ENCODE peak calls at places on chromosomes 12 and 14, in six cellular contexts. A, Z, W, C, Y and F are unnamed samples.

GRCh38 chr14:64848239-64848638 is 31.5 kb downstream of the SPTB start:
- DNase-seq in C (no peak), A (no peak), Z (no peak), Y (no peak), W (no peak), F (no peak)

GRCh38 chr12:93526786-93527428 is 45.6 kb upstream of the SOCS2 start:
- DNase-seq in C (peak), Y (no peak), W (no peak), A (no peak), Z (peak), F (no peak)

GRCh38 chr14:101541063-101541462 is 20.2 kb upstream of the DIO3 start:
- DNase-seq in A (no peak), Y (no peak), Z (no peak), C (no peak), W (no peak), F (no peak)

GRCh38 chr14:67395876-67396189 is 16.1 kb downstream of the PLEK2 start:
- DNase-seq in W (no peak), Z (no peak), C (peak), A (no peak), Y (no peak), F (no peak)

GRCh38 chr14:104747876-104748275 is 5.1 kb upstream of the SIVA1 start:
- DNase-seq in A (no peak), Y (no peak), Z (no peak), C (no peak), W (no peak), F (no peak)

GRCh38 chr14:76514599-76514998 is 138.7 kb downstream of the ESRRB start:
- DNase-seq in C (peak), Y (no peak), Z (peak), W (no peak), A (peak), F (peak)

GRCh38 chr14:105852378-105853088 is 326.1 kb downstream of the TMEM121 start:
- DNase-seq in Y (no peak), Z (no peak), W (no peak), C (no peak), A (no peak), F (no peak)

GRCh38 chr14:97387252-97387882 is 590.2 kb downstream of the VRK1 start:
- DNase-seq in C (no peak), A (no peak), W (no peak), Y (no peak), Z (no peak), F (no peak)

GRCh38 chr12:1886396-1887008 is 31.9 kb downstream of the CACNA2D4 start:
- DNase-seq in Y (no peak), Z (no peak), W (no peak), A (no peak), C (no peak), F (no peak)

DNA sequence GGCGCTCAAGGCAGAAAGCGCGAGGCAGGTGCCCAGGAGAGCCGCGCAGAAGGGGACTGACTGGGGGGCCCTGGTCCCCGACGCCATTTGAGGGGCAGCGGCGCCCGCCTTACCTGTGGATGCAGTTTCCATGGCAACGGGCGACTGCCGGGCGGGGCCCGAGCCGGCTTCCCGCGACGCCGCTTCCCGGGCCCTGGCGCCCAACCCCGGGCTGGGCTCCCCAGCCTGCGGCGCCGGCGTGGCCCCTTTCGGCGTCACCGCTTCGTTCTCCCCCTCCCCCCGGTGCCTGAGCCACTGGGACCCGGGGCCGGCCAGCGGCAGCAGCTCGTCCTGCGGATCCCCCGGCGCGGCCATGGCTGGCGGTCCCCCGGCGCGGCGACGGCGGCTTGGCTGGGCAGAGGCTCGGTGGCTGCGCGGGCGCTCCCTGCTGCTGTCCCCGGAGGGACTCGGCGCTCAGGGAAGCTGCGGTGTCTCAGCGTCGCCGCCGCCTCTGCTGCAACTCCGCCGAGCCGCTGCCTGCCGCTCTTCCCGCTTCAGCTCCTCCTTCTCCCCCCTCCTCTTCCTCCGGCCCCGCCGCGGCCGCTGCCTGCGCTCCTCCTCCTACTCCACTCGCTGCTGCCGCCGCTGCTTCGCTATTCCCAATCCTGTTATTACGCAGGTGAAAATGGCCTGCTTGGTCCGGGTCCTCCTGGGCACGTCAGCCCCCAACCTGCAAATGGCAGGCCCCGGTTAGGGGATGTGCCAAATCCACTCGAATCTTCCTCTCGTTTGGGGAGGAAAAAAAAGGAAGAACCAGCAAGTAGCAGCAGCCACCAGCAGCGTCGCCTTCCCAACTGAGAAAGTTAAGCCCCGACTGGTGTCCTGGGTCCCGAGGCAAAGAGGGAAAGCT is at the start of gene RTN1:
- DNase-seq in Z (peak), A (peak), Y (peak), C (peak), W (peak), F (no peak)
- H3K4me3 ChIP-seq in Z (peak), A (peak), Y (peak), C (peak), W (peak), F (peak)

GRCh38 chr12:6667559-6668210 is 4.8 kb upstream of the ING4 start:
- DNase-seq in W (no peak), C (no peak), Y (peak), Z (no peak), A (no peak), F (no peak)
- TF ChIP-seq CTCF in W (no peak), C (no peak), Y (no peak), Z (no peak), A (no peak), F (peak)

GRCh38 chr14:21523203-21523602 is 2.9 kb downstream of the SALL2 start:
- DNase-seq in Z (no peak), A (no peak), C (no peak), Y (no peak), W (no peak), F (no peak)
- H3K4me3 ChIP-seq in Z (no peak), A (no peak), C (no peak), Y (no peak), W (no peak), F (no peak)

DNA sequence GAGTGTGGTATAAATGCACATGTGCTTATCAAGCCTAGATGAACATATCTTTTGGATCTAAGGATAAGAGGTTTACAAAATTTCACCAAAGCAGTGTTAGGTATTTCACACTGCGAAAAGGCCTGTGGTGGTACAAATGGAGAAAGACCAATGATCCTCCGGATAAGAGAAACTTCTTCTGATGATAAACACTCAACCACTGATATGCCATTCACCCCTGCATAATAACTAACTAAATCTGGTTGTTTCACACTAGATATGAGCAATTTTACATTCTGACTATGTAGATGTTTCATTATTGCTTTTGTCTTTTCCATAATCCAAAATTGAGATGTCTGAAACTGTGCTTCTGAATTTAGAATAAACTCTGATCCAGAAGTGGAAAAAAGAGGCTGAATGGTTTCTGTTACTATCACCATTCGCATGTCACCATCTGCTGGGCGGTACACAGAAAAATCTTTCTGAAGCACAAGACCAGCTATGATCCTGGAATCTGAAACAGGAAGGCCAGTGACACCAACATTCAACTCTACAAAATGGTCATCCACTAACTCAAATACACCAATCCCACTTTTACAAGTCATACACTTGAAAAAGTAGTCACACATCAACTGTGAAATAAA is 1.3 kb downstream of the BBS10 start:
- DNase-seq in Z (peak), A (no peak), Y (no peak), C (peak), W (no peak), F (no peak)
- TF ChIP-seq CTCF in Z (peak), A (no peak), Y (no peak), C (peak), W (peak), F (peak)

GRCh38 chr14:24243336-24243836 is 963 bp upstream of the TINF2 start:
- DNase-seq in W (no peak), Z (no peak), C (no peak), Y (peak), A (peak), F (no peak)
- H3K4me3 ChIP-seq in W (peak), Z (peak), C (peak), Y (peak), A (peak), F (peak)

DNA sequence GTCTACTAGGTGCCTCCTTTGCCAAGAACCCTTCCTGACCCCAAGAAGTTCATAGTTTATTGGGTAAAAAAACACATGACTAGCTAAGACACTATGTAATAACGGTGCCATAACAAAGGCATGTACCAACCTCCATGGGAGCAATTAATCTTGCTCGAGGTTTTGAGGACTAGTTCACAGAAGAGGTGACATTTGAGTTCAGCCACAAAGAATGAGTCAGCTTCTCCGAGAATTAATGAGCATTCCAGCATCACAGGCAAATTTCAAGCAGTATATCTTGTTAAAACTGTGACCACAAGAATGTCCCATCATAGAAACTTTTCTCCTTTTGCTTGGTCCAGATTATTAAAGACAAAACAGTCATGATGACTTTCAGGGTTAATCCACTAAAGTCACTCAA is 113.0 kb upstream of the RAP1B start:
- DNase-seq in Y (no peak), C (peak), A (no peak), Z (peak), W (no peak), F (peak)
- TF ChIP-seq CTCF in Y (no peak), C (no peak), A (no peak), Z (no peak), W (no peak), F (no peak)

DNA sequence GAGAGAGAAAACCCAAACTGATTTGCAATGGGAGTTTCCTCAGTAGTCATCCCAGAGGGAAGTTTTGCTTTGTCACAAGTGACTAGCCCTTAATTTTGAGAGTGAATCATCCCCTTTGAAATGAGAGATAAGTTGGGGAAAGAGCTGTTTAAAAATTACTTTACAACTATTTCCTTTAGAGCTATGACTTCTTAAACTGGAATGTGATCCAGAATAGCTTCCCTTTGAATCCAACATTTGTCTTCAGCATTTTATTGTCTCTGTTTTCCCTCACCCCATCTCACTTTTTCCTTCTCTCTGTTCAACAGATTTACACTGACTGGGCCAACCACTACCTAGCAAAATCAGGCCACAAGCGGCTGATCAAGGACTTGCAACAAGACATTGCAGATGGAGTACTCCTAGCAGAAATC is 109.3 kb downstream of the NAV3 start:
- DNase-seq in W (no peak), A (no peak), Z (peak), C (peak), Y (no peak), F (peak)
- H3K4me3 ChIP-seq in W (no peak), A (no peak), Z (peak), C (no peak), Y (no peak), F (peak)

GRCh38 chr14:73746540-73747385 is 32.6 kb upstream of the PNMA1 start:
- DNase-seq in A (no peak), Y (peak), W (no peak), C (no peak), Z (peak), F (no peak)
- TF ChIP-seq CTCF in A (no peak), Y (peak), W (peak), C (peak), Z (peak), F (peak)

DNA sequence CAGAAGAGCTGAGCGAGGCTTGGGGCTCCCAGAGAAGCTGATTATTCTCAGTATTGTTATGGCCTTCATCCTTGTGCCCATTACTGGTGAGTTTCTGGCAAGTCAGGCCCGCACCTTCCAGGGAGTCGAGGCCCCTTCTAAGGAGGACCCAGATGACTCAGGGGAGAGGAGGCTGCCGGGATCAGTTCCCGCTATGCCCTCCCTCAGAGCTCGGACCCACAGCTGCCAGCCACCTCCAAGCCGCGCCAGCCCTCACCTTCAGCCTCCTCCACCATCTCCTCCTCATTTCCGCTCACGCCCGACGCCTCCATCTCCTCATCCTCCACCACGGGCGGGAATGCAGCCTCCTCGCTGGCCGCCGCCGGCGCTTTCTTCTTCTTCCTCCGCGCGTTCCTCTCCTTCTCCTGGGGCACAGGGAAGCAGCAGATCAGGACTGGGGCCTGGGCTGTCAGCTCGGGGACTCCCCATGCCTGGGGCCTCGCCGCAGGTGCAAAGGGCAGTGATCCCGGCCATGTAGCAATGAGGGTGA is 83.2 kb downstream of the RFLNA start:
- DNase-seq in Y (no peak), C (no peak), W (no peak), Z (no peak), A (no peak), F (no peak)
- H3K4me3 ChIP-seq in Y (no peak), C (no peak), W (no peak), Z (no peak), A (no peak), F (no peak)